ENCODE peak calls at places on chromosomes 5 and 9, in five cellular contexts. T is DMS 273 treated with DMSO at 0.1 percent for 48 hours; K is CD4-positive, alpha-beta T cell; D is fibroblast of mammary gland; S is NCI-H2029 treated with DMSO at 0.1 percent for 48 hours. O is an unnamed sample.

GRCh38 chr5:64831996-64832395 is 63.3 kb downstream of the CWC27 start:
- DNase-seq in T (no peak), K (no peak), D (peak), S (no peak), O (no peak)

GRCh38 chr9:35107337-35108290 is 4.7 kb upstream of the STOML2 start:
- DNase-seq in T (no peak), K (no peak), D (no peak), S (no peak), O (no peak)

GRCh38 chr5:176740702-176741565 is 69.4 kb upstream of the UNC5A start:
- DNase-seq in T (no peak), K (no peak), D (no peak), S (no peak), O (no peak)

GRCh38 chr9:2228641-2229040 is 213.5 kb downstream of the SMARCA2 start:
- DNase-seq in T (no peak), K (no peak), D (no peak), S (no peak), O (no peak)

GRCh38 chr9:2420488-2421056 is 201.0 kb upstream of the VLDLR start:
- DNase-seq in T (no peak), K (no peak), D (no peak), S (no peak), O (no peak)

GRCh38 chr9:86655147-86655546 is 292.2 kb downstream of the GAS1 start:
- DNase-seq in T (no peak), K (no peak), D (peak), S (no peak), O (no peak)

GRCh38 chr5:56415356-56415765 is 182.2 kb upstream of the ANKRD55 start:
- DNase-seq in T (no peak), K (no peak), D (no peak), S (no peak), O (no peak)

GRCh38 chr5:138694146-138694545 is 59.1 kb upstream of the CTNNA1 start:
- DNase-seq in T (no peak), K (no peak), D (no peak), S (no peak), O (no peak)

O was measured in activated gamma-delta T cell treated with Interleukin-2 at 50 U/mL for 16 hours.